ENCODE peak calls at places on chromosome 11, in nine cellular contexts. D, G, C, V, F, N, R, U and B are unnamed samples.

GRCh38 chr11:64850979-64851567 is 6.6 kb upstream of the CDC42BPG start:
- DNase-seq in D (no peak), G (peak; percentile 94), C (peak; percentile 71), V (no peak), F (peak; percentile 64), N (no peak), R (no peak), U (no peak), B (no peak)

GRCh38 chr11:16572946-16573345 is 165.5 kb upstream of the C11orf58 start:
- DNase-seq in D (no peak), G (no peak), C (no peak), V (peak; percentile 16), F (no peak), N (no peak), R (no peak), U (no peak), B (no peak)

GRCh38 chr11:83566948-83567347 is 280.8 kb upstream of the CCDC90B start:
- DNase-seq in D (no peak), G (no peak), C (no peak), V (peak; percentile 83), F (peak; percentile 16), N (no peak), R (no peak), U (no peak), B (no peak)

GRCh38 chr11:131966667-131967066 is 596.3 kb downstream of the NTM start:
- DNase-seq in D (no peak), G (no peak), C (no peak), V (no peak), F (no peak), N (no peak), R (no peak), U (no peak), B (no peak)

GRCh38 chr11:19275496-19275895 is 34.8 kb upstream of the E2F8 start:
- DNase-seq in D (no peak), G (no peak), C (no peak), V (no peak), F (peak; percentile 23), N (no peak), R (no peak), U (peak; percentile 10), B (no peak)

GRCh38 chr11:3614742-3615171 is 27.0 kb downstream of the ART5 start:
- DNase-seq in D (no peak), G (peak; percentile 75), C (peak; percentile 11), V (no peak), F (peak; percentile 68), N (no peak), R (no peak), U (no peak), B (peak; percentile 36)

GRCh38 chr11:111586305-111586915 is 15.8 kb upstream of the SIK2 start:
- DNase-seq in D (no peak), G (no peak), C (no peak), V (peak; percentile 66), F (peak; percentile 67), N (no peak), R (peak; percentile 71), U (peak; percentile 56), B (peak; percentile 62)

GRCh38 chr11:94732617-94733292 is 35.4 kb upstream of the AMOTL1 start:
- DNase-seq in D (no peak), G (no peak), C (no peak), V (peak; percentile 87), F (no peak), N (peak; percentile 73), R (no peak), U (peak; percentile 60), B (no peak)

GRCh38 chr11:61267437-61267841 is 26.5 kb downstream of the PGA5 start:
- DNase-seq in D (no peak), G (no peak), C (peak; percentile 19), V (no peak), F (no peak), N (no peak), R (no peak), U (no peak), B (peak; percentile 34)

GRCh38 chr11:10511046-10511711 is 29.8 kb downstream of the RNF141 start:
- DNase-seq in D (no peak), G (no peak), C (no peak), V (no peak), F (no peak), N (no peak), R (no peak), U (no peak), B (no peak)

GRCh38 chr11:115518983-115519382 is 14.8 kb upstream of the CADM1 start:
- DNase-seq in D (no peak), G (no peak), C (no peak), V (no peak), F (no peak), N (no peak), R (no peak), U (no peak), B (no peak)

GRCh38 chr11:102469196-102469821 is 16.7 kb upstream of the TMEM123 start:
- DNase-seq in D (no peak), G (no peak), C (no peak), V (peak; percentile 62), F (no peak), N (no peak), R (no peak), U (no peak), B (peak; percentile 39)

GRCh38 chr11:119509969-119510401 is 87.0 kb upstream of the THY1 start:
- DNase-seq in D (peak; percentile 61), G (no peak), C (peak; percentile 10), V (peak; percentile 92), F (peak; percentile 89), N (no peak), R (no peak), U (peak; percentile 42), B (no peak)

GRCh38 chr11:3837793-3838192 is 3.0 kb downstream of the RHOG start:
- DNase-seq in D (peak; percentile 59), G (peak; percentile 83), C (peak; percentile 54), V (no peak), F (peak; percentile 97), N (peak; percentile 56), R (peak; percentile 50), U (no peak), B (no peak)

GRCh38 chr11:121328213-121328966 is 35.8 kb downstream of the SC5D start:
- DNase-seq in D (no peak), G (no peak), C (no peak), V (no peak), F (peak; percentile 42), N (no peak), R (no peak), U (no peak), B (no peak)

GRCh38 chr11:61732705-61733104 is 19.7 kb upstream of the MYRF start:
- DNase-seq in D (no peak), G (no peak), C (no peak), V (peak; percentile 34), F (no peak), N (no peak), R (no peak), U (no peak), B (no peak)

GRCh38 chr11:11789735-11790369 is 51.9 kb upstream of the USP47 start:
- DNase-seq in D (no peak), G (no peak), C (no peak), V (peak; percentile 40), F (peak; percentile 30), N (no peak), R (peak; percentile 24), U (peak; percentile 34), B (peak; percentile 42)

GRCh38 chr11:110580571-110580970 is 131.7 kb downstream of the ARHGAP20 start:
- DNase-seq in D (no peak), G (no peak), C (no peak), V (no peak), F (no peak), N (no peak), R (no peak), U (no peak), B (no peak)

GRCh38 chr11:65782816-65783228 is 2.0 kb upstream of the AP5B1 start:
- DNase-seq in D (no peak), G (no peak), C (peak; percentile 19), V (no peak), F (no peak), N (no peak), R (no peak), U (no peak), B (no peak)

GRCh38 chr11:127191689-127192088 is 191.1 kb upstream of the KIRREL3 start:
- DNase-seq in D (no peak), G (no peak), C (no peak), V (no peak), F (no peak), N (no peak), R (no peak), U (no peak), B (no peak)

GRCh38 chr11:57324154-57324885 is 432 bp downstream of the TNKS1BP1 start:
- DNase-seq in D (peak; percentile 51), G (peak; percentile 89), C (peak; percentile 49), V (peak; percentile 48), F (peak; percentile 61), N (no peak), R (no peak), U (peak; percentile 52), B (peak; percentile 55)
- TF ChIP-seq POLR2A in D (no peak), G (no peak), C (no peak), V (no peak), F (no peak), N (no peak), R (no peak), U (no peak), B (peak; percentile 26)

GRCh38 chr11:108498046-108498815 is at the start of gene POGLUT3:
- DNase-seq in D (peak; percentile 32), G (peak; percentile 89), C (peak; percentile 64), V (peak; percentile 49), F (peak; percentile 86), N (peak; percentile 57), R (peak; percentile 29), U (peak; percentile 29), B (peak; percentile 55)
- TF ChIP-seq POLR2A in D (no peak), G (no peak), C (no peak), V (no peak), F (peak; percentile 28), N (no peak), R (no peak), U (peak; percentile 29), B (peak; percentile 7)

GRCh38 chr11:108472681-108473080 is 5.4 kb upstream of the C11orf65 start:
- DNase-seq in D (no peak), G (no peak), C (no peak), V (no peak), F (no peak), N (no peak), R (no peak), U (no peak), B (no peak)

GRCh38 chr11:108466405-108466804 is 924 bp downstream of the C11orf65 start:
- DNase-seq in D (no peak), G (no peak), C (peak; percentile 8), V (no peak), F (peak; percentile 6), N (no peak), R (no peak), U (no peak), B (no peak)

GRCh38 chr11:108467091-108467823 is at the start of gene C11orf65:
- DNase-seq in D (peak; percentile 96), G (peak; percentile 97), C (peak; percentile 98), V (peak; percentile 96), F (peak; percentile 98), N (peak; percentile 97), R (peak; percentile 96), U (peak; percentile 95), B (peak; percentile 98)
- TF ChIP-seq POLR2A in D (peak; percentile 79), G (peak; percentile 70), C (peak; percentile 99), V (peak; percentile 95), F (peak; percentile 98), N (peak; percentile 77), R (peak; percentile 96), U (peak; percentile 87), B (peak; percentile 94)

DNA sequence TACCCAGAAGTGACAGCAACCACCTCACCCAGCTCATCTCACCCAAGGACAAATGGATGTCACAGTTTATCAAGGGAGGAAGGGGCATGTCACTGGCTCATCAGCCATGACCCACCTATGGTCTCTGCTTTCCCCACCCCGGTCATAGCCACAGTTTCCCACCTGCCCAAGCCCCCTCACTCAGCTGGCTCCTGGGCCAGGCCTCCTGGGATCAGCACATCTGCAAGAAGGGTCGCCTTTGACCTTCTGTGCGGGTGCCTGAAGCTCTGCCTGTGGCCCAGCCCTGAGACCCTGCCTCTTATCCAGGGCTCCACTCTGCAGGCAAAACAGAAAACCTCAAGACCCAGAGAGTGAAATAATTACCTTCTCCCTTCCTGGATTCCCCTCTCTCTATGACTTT is 236.4 kb downstream of the BUD13 start:
- DNase-seq in D (no peak), G (no peak), C (no peak), V (no peak), F (no peak), N (no peak), R (no peak), U (no peak), B (no peak)
- TF ChIP-seq POLR2A in D (no peak), G (no peak), C (no peak), V (no peak), F (no peak), N (no peak), R (no peak), U (no peak), B (no peak)